ENCODE peak calls at places on chromosome 3, in six cellular contexts. D, B, C, F, R and W are unnamed samples.

GRCh38 chr3:176789281-176789705 is 408.0 kb downstream of the TBL1XR1 start:
- DNase-seq in D (no peak), B (no peak), C (no peak), F (no peak), R (no peak), W (no peak)

GRCh38 chr3:64972793-64973192 is 285.0 kb upstream of the ADAMTS9 start:
- DNase-seq in D (no peak), B (no peak), C (no peak), F (no peak), R (no peak), W (no peak)

GRCh38 chr3:122959339-122959738 is 68.2 kb downstream of the SEMA5B start:
- DNase-seq in D (no peak), B (no peak), C (no peak), F (no peak), R (no peak), W (no peak)

GRCh38 chr3:41987627-41988026 is 25.7 kb upstream of the ULK4 start:
- DNase-seq in D (no peak), B (no peak), C (no peak), F (no peak), R (no peak), W (no peak)

GRCh38 chr3:145704020-145704419 is 457.0 kb downstream of the PLOD2 start:
- DNase-seq in D (no peak), B (no peak), C (no peak), F (no peak), R (peak), W (peak)

GRCh38 chr3:13825821-13826220 is 54.0 kb downstream of the WNT7A start:
- DNase-seq in D (no peak), B (peak), C (no peak), F (no peak), R (no peak), W (no peak)

GRCh38 chr3:188750625-188751024 is 421.1 kb upstream of the TPRG1 start:
- DNase-seq in D (no peak), B (no peak), C (no peak), F (no peak), R (no peak), W (no peak)

GRCh38 chr3:197392961-197393360 is 94.5 kb upstream of the DLG1 start:
- DNase-seq in D (no peak), B (no peak), C (no peak), F (peak), R (peak), W (no peak)

GRCh38 chr3:89690649-89691048 is 583.2 kb downstream of the EPHA3 start:
- DNase-seq in D (no peak), B (no peak), C (no peak), F (no peak), R (peak), W (peak)

GRCh38 chr3:194884649-194885315 is 199.1 kb downstream of the FAM43A start:
- DNase-seq in D (peak), B (no peak), C (no peak), F (no peak), R (peak), W (no peak)

GRCh38 chr3:58008140-58009025 is at the start of gene FLNB:
- DNase-seq in D (peak), B (peak), C (no peak), F (peak), R (peak), W (peak)

DNA sequence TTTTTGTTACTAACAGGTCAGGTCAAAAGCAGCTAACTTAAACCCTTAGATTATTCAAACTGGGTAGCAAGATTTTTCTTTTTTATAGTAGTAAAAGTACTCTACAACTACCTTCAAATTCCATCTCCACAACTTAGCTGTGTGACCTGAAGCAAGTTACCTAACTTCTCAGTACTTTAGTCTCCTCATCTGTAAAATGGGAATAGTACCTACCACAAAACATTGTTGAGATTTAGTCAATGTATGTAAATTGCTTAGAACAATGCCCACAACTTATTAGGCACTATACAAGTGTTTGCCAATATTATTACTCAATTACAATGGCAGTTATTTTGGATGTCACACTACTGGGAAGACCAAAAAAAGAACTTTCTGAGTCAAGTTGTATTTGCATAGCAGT is 3.0 kb downstream of the TASOR start:
- DNase-seq in D (no peak), B (no peak), C (no peak), F (no peak), R (no peak), W (no peak)
- H3K4me3 ChIP-seq in D (no peak), B (no peak), C (no peak), F (no peak), R (no peak), W (no peak)

GRCh38 chr3:60207833-60208367 is 1043.4 kb downstream of the FHIT start:
- DNase-seq in D (no peak), B (no peak), C (no peak), F (no peak), R (no peak), W (no peak)

GRCh38 chr3:60199306-60199705 is 1051.9 kb downstream of the FHIT start:
- DNase-seq in D (no peak), B (no peak), C (no peak), F (no peak), R (no peak), W (no peak)

GRCh38 chr3:60198179-60198578 is 1053.1 kb downstream of the FHIT start:
- DNase-seq in D (no peak), B (no peak), C (no peak), F (no peak), R (no peak), W (no peak)

DNA sequence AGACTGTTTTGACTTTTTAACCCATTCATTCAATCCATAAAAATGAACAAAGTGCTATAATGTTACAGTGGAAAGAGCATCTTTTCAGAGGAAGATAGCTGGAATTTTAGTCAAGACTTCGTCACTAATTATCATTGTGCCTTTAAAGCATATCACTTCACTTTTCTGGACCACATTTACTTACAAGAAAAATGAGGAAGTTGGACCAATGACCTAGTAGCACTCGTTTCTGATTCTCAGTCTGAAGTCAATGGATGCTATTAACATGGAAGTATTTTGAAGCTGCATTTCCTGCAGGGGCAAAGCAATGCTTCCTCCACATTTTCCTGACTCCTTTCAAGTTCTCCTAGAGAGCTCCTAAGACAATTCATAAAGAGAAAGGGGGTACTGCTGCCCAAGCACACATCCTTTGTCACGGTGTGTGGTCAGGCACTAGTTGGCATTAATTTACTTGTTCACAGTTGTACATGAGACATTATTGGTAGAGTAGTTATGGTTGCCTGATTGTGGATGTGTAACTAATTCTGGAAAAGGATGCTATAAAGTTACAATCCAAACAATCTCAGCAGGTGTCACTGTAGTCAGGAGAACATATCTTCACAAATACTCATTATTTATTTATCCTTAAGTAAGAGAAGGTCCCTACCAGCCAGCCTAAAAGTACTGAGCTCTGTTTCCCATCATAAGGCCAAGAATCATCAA is 1049.0 kb downstream of the FHIT start:
- DNase-seq in D (no peak), B (no peak), C (no peak), F (no peak), R (no peak), W (no peak)
- TF ChIP-seq CTCF in D (no peak), B (no peak), C (no peak), F (no peak), R (no peak), W (no peak)

GRCh38 chr3:184383033-184383740 is 3.3 kb downstream of the CHRD start:
- DNase-seq in D (no peak), B (no peak), C (no peak), F (no peak), R (no peak), W (no peak)

GRCh38 chr3:184380627-184381260 is 890 bp downstream of the CHRD start:
- DNase-seq in D (no peak), B (no peak), C (no peak), F (no peak), R (no peak), W (no peak)

GRCh38 chr3:184382326-184383032 is 2.6 kb downstream of the CHRD start:
- DNase-seq in D (no peak), B (no peak), C (no peak), F (no peak), R (no peak), W (no peak)

GRCh38 chr3:184380210-184380626 is 364 bp downstream of the CHRD start:
- DNase-seq in D (peak), B (peak), C (no peak), F (peak), R (peak), W (peak)

GRCh38 chr3:184381261-184382224 is 1.7 kb downstream of the CHRD start:
- DNase-seq in D (no peak), B (no peak), C (no peak), F (no peak), R (no peak), W (no peak)
- H3K4me3 ChIP-seq in D (peak), B (peak), C (no peak), F (no peak), R (no peak), W (no peak)

GRCh38 chr3:152937234-152937633 is 102.3 kb downstream of the P2RY1 start:
- DNase-seq in D (no peak), B (no peak), C (no peak), F (no peak), R (no peak), W (no peak)
- TF ChIP-seq CTCF in D (peak), B (no peak), C (peak), F (no peak), R (no peak), W (no peak)

GRCh38 chr3:71997066-71997653 is 212.2 kb upstream of the PROK2 start:
- DNase-seq in D (no peak), B (no peak), C (no peak), F (no peak), R (peak), W (peak)
- H3K4me3 ChIP-seq in D (no peak), B (no peak), C (no peak), F (no peak), R (no peak), W (no peak)

DNA sequence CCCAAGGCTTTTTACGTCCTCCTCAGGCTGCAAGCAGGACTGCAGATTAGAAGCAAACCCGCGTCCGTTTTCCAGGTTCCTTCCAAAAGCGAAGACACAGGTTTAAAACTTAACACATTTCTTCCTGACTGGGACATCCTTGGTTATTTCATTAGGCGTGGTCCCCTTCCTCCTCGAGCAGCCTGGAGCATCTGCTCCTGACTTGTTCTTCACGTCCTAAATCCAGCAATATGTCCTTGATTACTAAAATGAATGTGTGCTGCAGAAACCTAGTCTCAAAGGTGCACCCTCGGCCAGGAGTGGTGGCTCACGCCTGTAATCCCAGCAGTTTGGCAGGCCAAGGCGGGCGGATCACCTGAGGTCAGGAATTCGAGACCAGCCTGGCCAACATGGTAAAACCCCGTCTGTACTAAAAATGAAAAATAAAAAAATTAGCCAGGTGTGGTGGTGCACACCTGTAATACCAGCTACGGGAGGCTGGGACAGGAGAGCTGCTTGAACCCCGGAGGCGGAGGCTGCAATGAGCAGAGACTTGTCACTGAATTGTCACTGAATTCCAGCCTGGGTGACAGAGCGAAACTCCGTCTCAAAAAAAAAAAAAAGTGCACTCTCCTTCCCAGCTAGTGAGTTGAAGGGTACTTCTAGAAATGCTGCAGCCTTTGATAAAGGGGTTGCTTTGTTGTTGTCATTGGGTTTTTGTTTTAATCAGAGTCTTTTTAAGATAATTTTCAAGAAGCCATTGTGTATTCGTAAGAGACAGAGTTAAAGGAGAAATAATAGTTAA is 853 bp upstream of the LRIG1 start:
- DNase-seq in D (no peak), B (no peak), C (no peak), F (no peak), R (no peak), W (no peak)
- TF ChIP-seq CTCF in D (no peak), B (no peak), C (no peak), F (no peak), R (peak), W (peak)

GRCh38 chr3:170585937-170586310 is at the start of gene SLC7A14:
- DNase-seq in D (no peak), B (no peak), C (no peak), F (no peak), R (no peak), W (no peak)
- H3K4me3 ChIP-seq in D (peak), B (no peak), C (peak), F (no peak), R (peak), W (peak)

GRCh38 chr3:105982207-105982606 is 113.4 kb upstream of the CBLB start:
- DNase-seq in D (no peak), B (no peak), C (no peak), F (no peak), R (no peak), W (peak)

GRCh38 chr3:105987809-105988208 is 119.0 kb upstream of the CBLB start:
- DNase-seq in D (no peak), B (no peak), C (no peak), F (no peak), R (no peak), W (no peak)

GRCh38 chr3:105988540-105988939 is 119.7 kb upstream of the CBLB start:
- DNase-seq in D (no peak), B (no peak), C (no peak), F (no peak), R (no peak), W (no peak)

GRCh38 chr3:105979961-105980360 is 111.1 kb upstream of the CBLB start:
- DNase-seq in D (no peak), B (no peak), C (no peak), F (no peak), R (no peak), W (no peak)

DNA sequence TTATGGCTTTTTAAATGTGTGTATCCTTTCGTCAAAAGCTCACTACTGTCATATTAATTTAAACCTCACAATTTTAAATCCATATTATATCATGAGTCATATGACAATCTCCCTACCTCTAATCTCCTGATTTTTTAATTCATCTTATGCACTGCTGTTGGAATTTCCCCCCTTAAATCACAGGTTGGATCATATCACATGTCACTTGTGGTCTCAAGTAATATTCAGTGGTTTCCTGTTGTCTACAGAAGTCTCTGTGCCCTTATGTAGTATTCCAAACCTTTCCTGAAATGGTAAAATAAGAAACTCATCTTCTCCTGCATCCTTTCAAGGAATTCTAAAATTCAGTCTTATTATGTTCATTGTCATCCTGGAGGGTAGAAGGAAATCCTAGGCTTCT is 116.0 kb upstream of the CBLB start:
- DNase-seq in D (no peak), B (no peak), C (no peak), F (no peak), R (no peak), W (no peak)
- TF ChIP-seq CTCF in D (no peak), B (no peak), C (no peak), F (no peak), R (no peak), W (no peak)